ENCODE peak calls at places on chromosomes 4 and X, in eight cellular contexts. One of them, this sample, is unnamed.

GRCh38 chr4:93147524-93148212 is 680.9 kb upstream of the ATOH1 start:
- DNase-seq in mesothelial cell of epicardium: no peak
- DNase-seq in suprapubic skin: no peak
- DNase-seq in colonic mucosa: no peak
- DNase-seq in fibroblast of mammary gland: no peak
- DNase-seq in gastrocnemius medialis: no peak
- DNase-seq in hypothalamus: no peak
- DNase-seq in amniotic stem cell: no peak
- DNase-seq in this sample: no peak

GRCh38 chrX:123860983-123861382 is 1.1 kb downstream of the XIAP start:
- DNase-seq in fibroblast of mammary gland: peak
- DNase-seq in colonic mucosa: no peak
- DNase-seq in mesothelial cell of epicardium: no peak
- DNase-seq in amniotic stem cell: no peak
- DNase-seq in suprapubic skin: no peak
- DNase-seq in hypothalamus: no peak
- DNase-seq in gastrocnemius medialis: no peak
- DNase-seq in this sample: no peak

GRCh38 chr4:56330691-56331090 is 56.6 kb downstream of the AASDH start:
- DNase-seq in hypothalamus: no peak
- DNase-seq in suprapubic skin: no peak
- DNase-seq in colonic mucosa: no peak
- DNase-seq in fibroblast of mammary gland: no peak
- DNase-seq in amniotic stem cell: no peak
- DNase-seq in mesothelial cell of epicardium: no peak
- DNase-seq in gastrocnemius medialis: no peak
- DNase-seq in this sample: no peak

GRCh38 chrX:103210056-103210455 is 4.9 kb upstream of the BEX4 start:
- DNase-seq in amniotic stem cell: no peak
- DNase-seq in gastrocnemius medialis: no peak
- DNase-seq in colonic mucosa: no peak
- DNase-seq in fibroblast of mammary gland: no peak
- DNase-seq in mesothelial cell of epicardium: no peak
- DNase-seq in hypothalamus: no peak
- DNase-seq in suprapubic skin: no peak
- DNase-seq in this sample: no peak

GRCh38 chr4:183101956-183102480 is 3.0 kb downstream of the WWC2 start:
- DNase-seq in suprapubic skin: no peak
- DNase-seq in gastrocnemius medialis: no peak
- DNase-seq in amniotic stem cell: no peak
- DNase-seq in mesothelial cell of epicardium: no peak
- DNase-seq in fibroblast of mammary gland: peak
- DNase-seq in colonic mucosa: no peak
- DNase-seq in hypothalamus: no peak
- DNase-seq in this sample: no peak

GRCh38 chr4:110854021-110854678 is 231.3 kb upstream of the PITX2 start:
- DNase-seq in fibroblast of mammary gland: peak
- DNase-seq in gastrocnemius medialis: no peak
- DNase-seq in amniotic stem cell: peak
- DNase-seq in hypothalamus: no peak
- DNase-seq in mesothelial cell of epicardium: no peak
- DNase-seq in colonic mucosa: peak
- DNase-seq in suprapubic skin: no peak
- DNase-seq in this sample: no peak

GRCh38 chrX:116009871-116010710 is 160.5 kb upstream of the AGTR2 start:
- DNase-seq in amniotic stem cell: no peak
- DNase-seq in fibroblast of mammary gland: no peak
- DNase-seq in suprapubic skin: no peak
- DNase-seq in colonic mucosa: no peak
- DNase-seq in hypothalamus: peak
- DNase-seq in gastrocnemius medialis: no peak
- DNase-seq in mesothelial cell of epicardium: no peak
- DNase-seq in this sample: no peak

GRCh38 chrX:47178337-47178736 is 15.3 kb upstream of the UBA1 start:
- DNase-seq in colonic mucosa: no peak
- DNase-seq in suprapubic skin: peak
- DNase-seq in mesothelial cell of epicardium: no peak
- DNase-seq in fibroblast of mammary gland: no peak
- DNase-seq in amniotic stem cell: no peak
- DNase-seq in hypothalamus: no peak
- DNase-seq in gastrocnemius medialis: no peak
- DNase-seq in this sample: no peak

GRCh38 chrX:14030248-14030592 is 528 bp upstream of the GEMIN8 start:
- DNase-seq in amniotic stem cell: peak
- DNase-seq in gastrocnemius medialis: no peak
- DNase-seq in fibroblast of mammary gland: peak
- DNase-seq in mesothelial cell of epicardium: no peak
- DNase-seq in colonic mucosa: no peak
- DNase-seq in suprapubic skin: no peak
- DNase-seq in hypothalamus: no peak
- DNase-seq in this sample: no peak

GRCh38 chr4:17068885-17069284 is 170.4 kb upstream of the LDB2 start:
- DNase-seq in colonic mucosa: no peak
- DNase-seq in hypothalamus: no peak
- DNase-seq in amniotic stem cell: no peak
- DNase-seq in gastrocnemius medialis: no peak
- DNase-seq in suprapubic skin: no peak
- DNase-seq in fibroblast of mammary gland: no peak
- DNase-seq in mesothelial cell of epicardium: no peak
- DNase-seq in this sample: no peak

GRCh38 chr4:150949342-150949741 is 65.7 kb downstream of the LRBA start:
- DNase-seq in amniotic stem cell: no peak
- DNase-seq in hypothalamus: no peak
- DNase-seq in mesothelial cell of epicardium: no peak
- DNase-seq in fibroblast of mammary gland: no peak
- DNase-seq in colonic mucosa: no peak
- DNase-seq in suprapubic skin: no peak
- DNase-seq in gastrocnemius medialis: no peak
- DNase-seq in this sample: no peak

GRCh38 chrX:36957425-36958328 is 50.5 kb upstream of the FAM47C start:
- DNase-seq in suprapubic skin: no peak
- DNase-seq in mesothelial cell of epicardium: peak
- DNase-seq in hypothalamus: no peak
- DNase-seq in fibroblast of mammary gland: no peak
- DNase-seq in gastrocnemius medialis: no peak
- DNase-seq in amniotic stem cell: no peak
- DNase-seq in colonic mucosa: no peak
- DNase-seq in this sample: peak

GRCh38 chr4:1354136-1354982 is 7.4 kb downstream of the UVSSA start:
- DNase-seq in fibroblast of mammary gland: no peak
- DNase-seq in suprapubic skin: no peak
- DNase-seq in hypothalamus: no peak
- DNase-seq in amniotic stem cell: no peak
- DNase-seq in gastrocnemius medialis: no peak
- DNase-seq in mesothelial cell of epicardium: no peak
- DNase-seq in colonic mucosa: no peak
- DNase-seq in this sample: no peak

GRCh38 chrX:45472968-45473367 is 272.3 kb upstream of the DIPK2B start:
- DNase-seq in mesothelial cell of epicardium: no peak
- DNase-seq in hypothalamus: no peak
- DNase-seq in amniotic stem cell: peak
- DNase-seq in gastrocnemius medialis: no peak
- DNase-seq in fibroblast of mammary gland: peak
- DNase-seq in suprapubic skin: no peak
- DNase-seq in colonic mucosa: no peak
- DNase-seq in this sample: no peak

GRCh38 chrX:40719218-40719617 is 16.1 kb downstream of the MED14 start:
- DNase-seq in fibroblast of mammary gland: peak
- DNase-seq in hypothalamus: no peak
- DNase-seq in suprapubic skin: no peak
- DNase-seq in colonic mucosa: no peak
- DNase-seq in amniotic stem cell: peak
- DNase-seq in gastrocnemius medialis: no peak
- DNase-seq in mesothelial cell of epicardium: no peak
- DNase-seq in this sample: no peak

GRCh38 chr4:78337216-78337615 is 214.4 kb upstream of the ANXA3 start:
- DNase-seq in gastrocnemius medialis: no peak
- DNase-seq in amniotic stem cell: no peak
- DNase-seq in fibroblast of mammary gland: peak
- DNase-seq in suprapubic skin: no peak
- DNase-seq in hypothalamus: no peak
- DNase-seq in colonic mucosa: no peak
- DNase-seq in mesothelial cell of epicardium: no peak
- DNase-seq in this sample: no peak

GRCh38 chr4:113232194-113232593 is 182.7 kb downstream of the ANK2 start:
- DNase-seq in fibroblast of mammary gland: no peak
- DNase-seq in mesothelial cell of epicardium: no peak
- DNase-seq in amniotic stem cell: no peak
- DNase-seq in gastrocnemius medialis: no peak
- DNase-seq in suprapubic skin: no peak
- DNase-seq in hypothalamus: no peak
- DNase-seq in colonic mucosa: no peak
- DNase-seq in this sample: no peak

GRCh38 chr4:55887594-55887993 is 34.1 kb downstream of the EXOC1 start:
- DNase-seq in colonic mucosa: no peak
- DNase-seq in amniotic stem cell: no peak
- DNase-seq in suprapubic skin: no peak
- DNase-seq in gastrocnemius medialis: no peak
- DNase-seq in mesothelial cell of epicardium: no peak
- DNase-seq in fibroblast of mammary gland: no peak
- DNase-seq in hypothalamus: no peak
- DNase-seq in this sample: no peak

GRCh38 chrX:107117993-107118321 is 665 bp downstream of the RBM41 start:
- DNase-seq in amniotic stem cell: no peak
- DNase-seq in hypothalamus: no peak
- DNase-seq in fibroblast of mammary gland: peak
- DNase-seq in mesothelial cell of epicardium: no peak
- DNase-seq in suprapubic skin: no peak
- DNase-seq in gastrocnemius medialis: no peak
- DNase-seq in colonic mucosa: no peak
- DNase-seq in this sample: no peak

GRCh38 chr4:169307581-169307980 is 36.8 kb upstream of the SH3RF1 start:
- DNase-seq in colonic mucosa: no peak
- DNase-seq in fibroblast of mammary gland: no peak
- DNase-seq in gastrocnemius medialis: no peak
- DNase-seq in amniotic stem cell: no peak
- DNase-seq in suprapubic skin: no peak
- DNase-seq in hypothalamus: no peak
- DNase-seq in mesothelial cell of epicardium: no peak
- DNase-seq in this sample: no peak